ENCODE peak calls at places on chromosomes 6 and 20, in ten cellular contexts. H is GM12865; D is mucosa of gallbladder; W is ELF-1; F is H4; V is HEK293T; Q is choroid plexus epithelial cell; P is A549; U is effector memory CD8-positive, alpha-beta T cell; S is hepatic stellate cell. Y is an unnamed sample.

GRCh38 chr20:50320910-50321796 is 130.5 kb downstream of the CEBPB start:
- DNase-seq in D (peak; percentile 86), Q (peak; percentile 96), F (peak; percentile 88), S (peak; percentile 94), W (peak; percentile 96), U (no peak), V (peak; percentile 45), H (peak; percentile 28), P (peak; percentile 89), Y (no peak)

GRCh38 chr6:157177731-157178336 is 145.5 kb downstream of the TMEM242 start:
- DNase-seq in H (no peak), S (no peak), W (no peak), Q (no peak), F (no peak), V (no peak), P (no peak), U (no peak), D (no peak), Y (no peak)

GRCh38 chr6:29723666-29724588 is 693 bp downstream of the HLA-F start:
- DNase-seq in W (peak; percentile 52), Q (no peak), P (no peak), F (no peak), H (peak; percentile 75), U (peak; percentile 65), D (no peak), V (peak; percentile 56), S (peak; percentile 52), Y (no peak)

GRCh38 chr6:29887819-29888581 is 54.3 kb upstream of the HLA-A start:
- DNase-seq in W (peak; percentile 3), H (no peak), Q (peak; percentile 23), V (no peak), P (no peak), F (no peak), S (peak; percentile 51), D (peak; percentile 84), U (peak; percentile 90), Y (peak; percentile 14)

GRCh38 chr6:30781697-30782424 is 37.5 kb upstream of the IER3 start:
- DNase-seq in W (peak; percentile 45), P (peak; percentile 97), H (peak; percentile 85), U (no peak), D (peak; percentile 98), V (peak; percentile 63), Q (peak; percentile 100), S (peak; percentile 81), F (peak; percentile 98), Y (peak; percentile 86)

GRCh38 chr6:35090734-35091133 is 50.4 kb downstream of the TCP11 start:
- DNase-seq in S (no peak), F (no peak), Q (no peak), P (no peak), V (no peak), W (no peak), D (no peak), U (no peak), H (no peak), Y (no peak)

GRCh38 chr6:53741417-53741816 is 53.4 kb upstream of the LRRC1 start:
- DNase-seq in D (no peak), W (peak; percentile 25), S (no peak), U (no peak), Q (no peak), V (no peak), P (no peak), H (no peak), F (no peak), Y (no peak)

GRCh38 chr6:39731565-39731964 is 6.4 kb upstream of the KIF6 start:
- DNase-seq in V (peak; percentile 18), S (no peak), U (no peak), F (no peak), P (no peak), H (no peak), W (peak; percentile 23), D (no peak), Q (peak; percentile 41), Y (peak; percentile 0)

GRCh38 chr6:135358251-135358821 is 139.2 kb downstream of the AHI1 start:
- DNase-seq in H (no peak), S (peak; percentile 50), D (no peak), U (no peak), F (peak; percentile 7), W (no peak), P (peak; percentile 51), V (no peak), Q (peak; percentile 95), Y (no peak)

GRCh38 chr6:137811121-137811911 is 55.7 kb upstream of the TNFAIP3 start:
- DNase-seq in P (peak; percentile 76), S (peak; percentile 78), U (peak; percentile 70), H (peak; percentile 94), V (peak; percentile 66), Q (peak; percentile 95), F (peak; percentile 85), W (peak; percentile 30), D (peak; percentile 78), Y (no peak)

GRCh38 chr6:66159937-66160336 is 452.9 kb upstream of the EYS start:
- DNase-seq in H (no peak), V (no peak), F (no peak), P (no peak), W (no peak), S (no peak), U (no peak), D (no peak), Q (no peak), Y (no peak)

GRCh38 chr6:125867483-125867935 is 76.7 kb downstream of the NCOA7 start:
- DNase-seq in U (no peak), S (no peak), F (peak; percentile 81), Q (peak; percentile 95), W (peak; percentile 93), P (peak; percentile 37), H (no peak), D (no peak), V (no peak), Y (no peak)

GRCh38 chr6:92706976-92707375 is 712.4 kb downstream of the EPHA7 start:
- DNase-seq in D (no peak), Q (peak; percentile 2), H (no peak), V (no peak), F (no peak), S (no peak), U (no peak), P (peak; percentile 0), W (no peak), Y (no peak)

Y was measured in NCI-H1092 treated with DMSO at 0.1 percent for 48 hours.